ENCODE peak calls at places on chromosomes 12 and 14, in four cellular contexts. One of them, this sample, is unnamed.

GRCh38 chr12:105477873-105478272 is 147.4 kb downstream of the C12orf75 start:
- DNase-seq in CD4-positive, alpha-beta memory T cell: no peak
- DNase-seq in CD4-positive, alpha-beta T cell: no peak
- DNase-seq in pancreas: no peak
- DNase-seq in this sample: no peak

GRCh38 chr12:71230542-71230941 is 72.7 kb upstream of the TSPAN8 start:
- DNase-seq in CD4-positive, alpha-beta T cell: no peak
- DNase-seq in pancreas: no peak
- DNase-seq in CD4-positive, alpha-beta memory T cell: no peak
- DNase-seq in this sample: no peak

GRCh38 chr12:77553976-77554619 is 276.6 kb upstream of the NAV3 start:
- DNase-seq in CD4-positive, alpha-beta T cell: no peak
- DNase-seq in pancreas: no peak
- DNase-seq in CD4-positive, alpha-beta memory T cell: no peak
- DNase-seq in this sample: no peak

GRCh38 chr12:30002677-30003076 is 218.9 kb upstream of the TMTC1 start:
- DNase-seq in pancreas: no peak
- DNase-seq in CD4-positive, alpha-beta T cell: no peak
- DNase-seq in CD4-positive, alpha-beta memory T cell: no peak
- DNase-seq in this sample: no peak

GRCh38 chr12:81639196-81639595 is 120.0 kb downstream of the PPFIA2 start:
- DNase-seq in CD4-positive, alpha-beta T cell: no peak
- DNase-seq in CD4-positive, alpha-beta memory T cell: no peak
- DNase-seq in pancreas: no peak
- DNase-seq in this sample: no peak

GRCh38 chr12:131090254-131091210 is 136.8 kb downstream of the ADGRD1 start:
- DNase-seq in CD4-positive, alpha-beta memory T cell: no peak
- DNase-seq in pancreas: no peak
- DNase-seq in CD4-positive, alpha-beta T cell: no peak
- DNase-seq in this sample: peak; percentile 19

GRCh38 chr12:65306603-65307501 is 28.4 kb downstream of the MSRB3 start:
- DNase-seq in CD4-positive, alpha-beta memory T cell: no peak
- DNase-seq in CD4-positive, alpha-beta T cell: no peak
- DNase-seq in pancreas: no peak
- DNase-seq in this sample: peak; percentile 46

GRCh38 chr12:12792421-12792820 is 7.0 kb downstream of the APOLD1 start:
- DNase-seq in pancreas: no peak
- DNase-seq in CD4-positive, alpha-beta T cell: no peak
- DNase-seq in CD4-positive, alpha-beta memory T cell: no peak
- DNase-seq in this sample: no peak

GRCh38 chr12:95624544-95624943 is 73.3 kb upstream of the USP44 start:
- DNase-seq in CD4-positive, alpha-beta memory T cell: no peak
- DNase-seq in pancreas: no peak
- DNase-seq in CD4-positive, alpha-beta T cell: no peak
- DNase-seq in this sample: no peak

GRCh38 chr12:115380509-115381120 is 696.6 kb upstream of the TBX3 start:
- DNase-seq in pancreas: no peak
- DNase-seq in CD4-positive, alpha-beta T cell: no peak
- DNase-seq in CD4-positive, alpha-beta memory T cell: no peak
- DNase-seq in this sample: no peak

GRCh38 chr12:34334953-34335743 is 312.9 kb downstream of the ALG10 start:
- DNase-seq in CD4-positive, alpha-beta memory T cell: no peak
- DNase-seq in CD4-positive, alpha-beta T cell: no peak
- DNase-seq in pancreas: no peak
- DNase-seq in this sample: no peak
- H3K9me3 ChIP-seq in CD4-positive, alpha-beta memory T cell: no peaks in the 10 kb centered on the region
- H3K9me3 ChIP-seq in CD4-positive, alpha-beta T cell: peaks cover 8% of the 10 kb centered on the region
- H3K9me3 ChIP-seq in pancreas: no peaks in the 10 kb centered on the region
- H3K9me3 ChIP-seq in this sample: peaks cover 12% of the 10 kb centered on the region

DNA sequence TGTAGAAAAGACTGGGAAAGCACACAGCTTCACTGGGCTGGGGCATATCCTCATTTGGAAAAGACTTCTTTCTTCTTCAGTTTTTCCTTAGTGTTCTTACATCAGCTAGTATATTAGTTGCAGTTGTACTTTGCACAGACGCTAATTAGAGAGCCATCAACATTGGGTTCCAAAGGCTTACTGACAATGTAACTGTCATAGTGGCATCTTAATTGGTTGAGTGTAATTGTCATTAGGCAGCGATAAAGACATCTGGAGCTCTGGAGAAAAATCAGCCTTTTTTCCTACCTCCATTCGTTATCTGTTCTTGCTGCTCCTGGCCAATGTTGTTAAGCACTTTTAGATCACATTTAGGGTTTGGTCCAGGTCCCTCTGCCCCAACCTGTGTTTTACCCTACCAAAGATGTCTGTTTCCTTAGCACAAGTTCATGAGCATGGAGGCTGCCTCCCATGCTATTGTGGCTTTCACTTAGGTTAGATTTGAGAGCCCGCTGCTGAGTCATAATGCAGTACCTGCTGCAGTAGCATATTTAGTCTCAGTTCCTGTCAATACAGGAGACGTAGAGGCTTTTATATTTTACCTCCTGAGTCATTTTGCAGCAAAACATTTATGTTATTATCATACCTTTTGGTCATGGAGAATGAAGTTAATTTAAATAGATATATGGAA is 49.2 kb downstream of the FBXW8 start:
- DNase-seq in CD4-positive, alpha-beta memory T cell: no peak
- DNase-seq in pancreas: no peak
- DNase-seq in CD4-positive, alpha-beta T cell: no peak
- DNase-seq in this sample: no peak
- H3K9me3 ChIP-seq in CD4-positive, alpha-beta memory T cell: no peaks in the 10 kb centered on the region
- H3K9me3 ChIP-seq in pancreas: no peaks in the 10 kb centered on the region
- H3K9me3 ChIP-seq in CD4-positive, alpha-beta T cell: no peaks in the 10 kb centered on the region
- H3K9me3 ChIP-seq in this sample: no peaks in the 10 kb centered on the region

GRCh38 chr14:34322940-34323418 is 139.1 kb downstream of the SPTSSA start:
- DNase-seq in CD4-positive, alpha-beta T cell: peak; percentile 58
- DNase-seq in pancreas: peak; percentile 79
- DNase-seq in CD4-positive, alpha-beta memory T cell: peak; percentile 60
- DNase-seq in this sample: peak; percentile 60

GRCh38 chr14:34328178-34328577 is 133.9 kb downstream of the SPTSSA start:
- DNase-seq in CD4-positive, alpha-beta T cell: no peak
- DNase-seq in CD4-positive, alpha-beta memory T cell: no peak
- DNase-seq in pancreas: no peak
- DNase-seq in this sample: no peak

GRCh38 chr14:34324363-34324795 is 137.7 kb downstream of the SPTSSA start:
- DNase-seq in CD4-positive, alpha-beta T cell: no peak
- DNase-seq in pancreas: no peak
- DNase-seq in CD4-positive, alpha-beta memory T cell: peak; percentile 25
- DNase-seq in this sample: no peak

GRCh38 chr14:34329281-34329680 is 132.8 kb downstream of the SPTSSA start:
- DNase-seq in CD4-positive, alpha-beta T cell: no peak
- DNase-seq in pancreas: no peak
- DNase-seq in CD4-positive, alpha-beta memory T cell: no peak
- DNase-seq in this sample: no peak

GRCh38 chr14:34325493-34325892 is 136.5 kb downstream of the SPTSSA start:
- DNase-seq in CD4-positive, alpha-beta memory T cell: no peak
- DNase-seq in pancreas: no peak
- DNase-seq in CD4-positive, alpha-beta T cell: no peak
- DNase-seq in this sample: no peak
- H3K9me3 ChIP-seq in CD4-positive, alpha-beta memory T cell: no peaks in the 10 kb centered on the region
- H3K9me3 ChIP-seq in pancreas: no peaks in the 10 kb centered on the region
- H3K9me3 ChIP-seq in CD4-positive, alpha-beta T cell: no peaks in the 10 kb centered on the region
- H3K9me3 ChIP-seq in this sample: no peaks in the 10 kb centered on the region

GRCh38 chr14:106848330-106849121 is 1322.1 kb downstream of the TMEM121 start:
- DNase-seq in pancreas: no peak
- DNase-seq in CD4-positive, alpha-beta memory T cell: no peak
- DNase-seq in CD4-positive, alpha-beta T cell: no peak
- DNase-seq in this sample: no peak
- H3K9me3 ChIP-seq in pancreas: no peaks in the 10 kb centered on the region
- H3K9me3 ChIP-seq in CD4-positive, alpha-beta memory T cell: no peaks in the 10 kb centered on the region
- H3K9me3 ChIP-seq in CD4-positive, alpha-beta T cell: no peaks in the 10 kb centered on the region
- H3K9me3 ChIP-seq in this sample: no peaks in the 10 kb centered on the region

GRCh38 chr14:106460916-106461315 is 934.5 kb downstream of the TMEM121 start:
- DNase-seq in CD4-positive, alpha-beta memory T cell: no peak
- DNase-seq in pancreas: no peak
- DNase-seq in CD4-positive, alpha-beta T cell: no peak
- DNase-seq in this sample: no peak

GRCh38 chr14:106459971-106460730 is 933.8 kb downstream of the TMEM121 start:
- DNase-seq in CD4-positive, alpha-beta T cell: peak; percentile 56
- DNase-seq in CD4-positive, alpha-beta memory T cell: peak; percentile 54
- DNase-seq in pancreas: no peak
- DNase-seq in this sample: no peak

DNA sequence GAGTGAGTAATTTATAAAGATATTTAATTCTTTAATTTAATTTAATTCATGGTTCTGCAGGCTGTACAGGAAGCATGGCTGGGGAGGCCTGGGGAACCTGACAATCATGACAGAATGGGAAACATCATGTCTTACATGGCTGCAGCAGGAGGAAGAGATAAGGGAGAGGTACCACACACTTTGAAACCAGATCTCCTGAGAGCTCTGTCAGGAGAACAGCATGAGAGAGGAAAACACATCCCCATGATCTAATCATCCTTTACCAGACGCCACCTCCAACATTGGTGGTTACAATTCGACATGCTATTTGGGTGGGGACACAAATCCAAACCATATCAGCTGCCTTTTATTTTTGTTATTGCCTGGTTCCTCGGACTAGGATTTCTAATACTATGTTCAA is 928.6 kb downstream of the TMEM121 start:
- DNase-seq in pancreas: no peak
- DNase-seq in CD4-positive, alpha-beta T cell: no peak
- DNase-seq in CD4-positive, alpha-beta memory T cell: no peak
- DNase-seq in this sample: no peak
- H3K9me3 ChIP-seq in pancreas: no peaks in the 10 kb centered on the region
- H3K9me3 ChIP-seq in CD4-positive, alpha-beta T cell: no peaks in the 10 kb centered on the region
- H3K9me3 ChIP-seq in CD4-positive, alpha-beta memory T cell: no peaks in the 10 kb centered on the region
- H3K9me3 ChIP-seq in this sample: no peaks in the 10 kb centered on the region

This sample was measured in lower lobe of right lung.